ENCODE peak calls at places on chromosomes 16 and 17, in six cellular contexts. E is sigmoid colon, O is esophagus muscularis mucosa, Y is SK-N-SH, I is GM23338, Q is K562. A is an unnamed sample.
A peak's percentile ranks its signal among the peaks of the same experiment; 100 is the strongest.

GRCh38 chr16:55434000-55434399 is 45.0 kb upstream of the MMP2 start:
- DNase-seq in E (no peak), O (no peak), Y (no peak), I (no peak), Q (no peak), A (no peak)

GRCh38 chr17:46976626-46977270 is 2.3 kb downstream of the RPRML start:
- DNase-seq in E (no peak), O (no peak), Y (no peak), I (peak; percentile 45), Q (peak; percentile 44), A (no peak)

GRCh38 chr16:9090101-9090959 is 1.1 kb upstream of the HAPSTR1 start:
- DNase-seq in E (peak; percentile 77), O (no peak), Y (peak; percentile 72), I (peak; percentile 64), Q (peak; percentile 65), A (peak; percentile 40)

GRCh38 chr16:27973678-27974077 is 89.8 kb downstream of the GSG1L start:
- DNase-seq in E (peak; percentile 42), O (no peak), Y (peak; percentile 30), I (peak; percentile 22), Q (no peak), A (no peak)

GRCh38 chr16:66399031-66399430 is 28.1 kb upstream of the BEAN1 start:
- DNase-seq in E (no peak), O (no peak), Y (no peak), I (no peak), Q (no peak), A (no peak)

GRCh38 chr17:76280650-76281049 is 15.5 kb downstream of the UBALD2 start:
- DNase-seq in E (no peak), O (no peak), Y (no peak), I (no peak), Q (no peak), A (no peak)

GRCh38 chr16:715448-716249 is 731 bp downstream of the METRN start:
- DNase-seq in E (no peak), O (no peak), Y (peak; percentile 81), I (peak; percentile 62), Q (peak; percentile 60), A (no peak)

GRCh38 chr17:47956818-47957590 is 679 bp downstream of the PRR15L start:
- DNase-seq in E (no peak), O (no peak), Y (no peak), I (no peak), Q (no peak), A (peak; percentile 20)

GRCh38 chr17:73013299-73013698 is 79.2 kb downstream of the SLC39A11 start:
- DNase-seq in E (no peak), O (no peak), Y (no peak), I (no peak), Q (no peak), A (no peak)

GRCh38 chr16:72832640-72833039 is 215.3 kb downstream of the ZFHX3 start:
- DNase-seq in E (peak; percentile 94), O (peak; percentile 95), Y (peak; percentile 84), I (peak; percentile 82), Q (peak; percentile 90), A (peak; percentile 84)

GRCh38 chr17:67493811-67494210 is 116.7 kb downstream of the PITPNC1 start:
- DNase-seq in E (no peak), O (no peak), Y (no peak), I (no peak), Q (no peak), A (no peak)

GRCh38 chr17:50132104-50132794 is 2.3 kb upstream of the SAMD14 start:
- DNase-seq in E (no peak), O (no peak), Y (no peak), I (no peak), Q (no peak), A (no peak)

GRCh38 chr17:69810326-69811035 is 264.5 kb upstream of the KCNJ16 start:
- DNase-seq in E (no peak), O (no peak), Y (no peak), I (no peak), Q (no peak), A (no peak)

GRCh38 chr17:80722656-80723055 is 178.0 kb downstream of the RPTOR start:
- DNase-seq in E (no peak), O (no peak), Y (no peak), I (no peak), Q (no peak), A (no peak)

GRCh38 chr17:79991140-79991923 is 44.3 kb downstream of the TBC1D16 start:
- DNase-seq in E (peak; percentile 91), O (peak; percentile 95), Y (peak; percentile 100), I (peak; percentile 89), Q (peak; percentile 92), A (peak; percentile 91)

GRCh38 chr16:80620656-80621605 is 80.1 kb downstream of the DYNLRB2 start:
- DNase-seq in E (no peak), O (peak; percentile 79), Y (no peak), I (no peak), Q (no peak), A (no peak)

GRCh38 chr17:75393523-75394331 is 11.8 kb downstream of the GRB2 start:
- DNase-seq in E (peak; percentile 99), O (peak; percentile 98), Y (peak; percentile 98), I (peak; percentile 100), Q (peak; percentile 98), A (peak; percentile 99)

DNA sequence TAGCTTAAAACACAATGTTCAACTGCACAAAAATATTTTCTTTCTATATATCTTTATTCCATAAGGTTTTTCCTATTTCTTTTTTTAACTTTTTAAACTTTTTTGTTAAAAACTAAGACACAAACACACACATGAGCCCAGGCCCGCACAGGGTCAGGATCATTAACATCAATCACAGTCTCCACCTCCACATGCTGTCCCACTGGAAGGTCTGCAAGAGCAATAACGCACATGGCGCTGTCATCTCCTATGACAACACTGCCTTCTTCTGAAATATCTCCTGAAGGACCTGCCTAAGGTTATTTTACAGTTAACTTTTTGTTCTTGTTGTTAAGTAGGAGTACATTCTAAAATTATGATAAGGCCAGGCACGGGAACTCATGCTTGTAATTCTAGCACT is 4.1 kb downstream of the CFAP20 start:
- DNase-seq in E (no peak), O (no peak), Y (no peak), I (no peak), Q (no peak), A (no peak)
- H3K4me1 ChIP-seq in E (peaks cover 69% of the 10 kb centered on the region), O (peaks cover 89% of the 10 kb centered on the region), Y (peaks cover 33% of the 10 kb centered on the region), I (peaks cover 26% of the 10 kb centered on the region), Q (peaks cover 50% of the 10 kb centered on the region), A (peaks cover 53% of the 10 kb centered on the region)

GRCh38 chr17:39209317-39210092 is 9.4 kb downstream of the RPL19 start:
- DNase-seq in E (peak; percentile 95), O (no peak), Y (peak; percentile 78), I (peak; percentile 77), Q (peak; percentile 40), A (peak; percentile 70)
- TF ChIP-seq POLR2AphosphoS5 in E (peak; percentile 56), O (peak; percentile 60), Y (no peak), I (peak; percentile 50), Q (no peak), A (no peak)

DNA sequence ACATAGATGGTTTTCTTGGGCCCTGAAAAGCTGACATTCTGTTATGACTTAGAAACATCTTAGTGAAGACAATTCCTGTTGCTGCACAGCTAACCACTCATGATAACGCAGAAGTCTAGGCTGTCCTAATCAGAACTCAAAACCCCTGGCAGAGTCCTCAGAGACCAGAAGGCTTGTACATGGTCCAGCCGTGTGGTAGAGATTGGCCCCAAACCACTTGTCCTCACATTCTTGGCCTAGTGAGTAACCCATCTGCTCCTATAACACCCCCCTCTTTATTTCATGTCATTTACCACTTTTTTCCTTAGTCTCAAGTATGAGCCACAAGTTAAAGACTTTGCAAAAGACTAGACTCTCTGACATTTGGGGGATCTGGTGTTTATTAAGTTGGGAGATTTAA is 116.5 kb upstream of the ADAMTS18 start:
- DNase-seq in E (no peak), O (no peak), Y (no peak), I (no peak), Q (no peak), A (no peak)
- H3K4me1 ChIP-seq in E (peaks cover 9% of the 10 kb centered on the region), O (no peaks in the 10 kb centered on the region), Y (no peaks in the 10 kb centered on the region), I (no peaks in the 10 kb centered on the region), Q (no peaks in the 10 kb centered on the region), A (no peaks in the 10 kb centered on the region)

GRCh38 chr16:88811600-88811849 is 203 bp downstream of the APRT start:
- DNase-seq in E (no peak), O (no peak), Y (no peak), I (no peak), Q (peak; percentile 75), A (no peak)

GRCh38 chr16:88811850-88812736 is at the start of gene APRT:
- DNase-seq in E (peak; percentile 97), O (peak; percentile 99), Y (peak; percentile 99), I (peak; percentile 90), Q (peak; percentile 96), A (peak; percentile 97)

GRCh38 chr16:88814144-88814502 is 2.4 kb upstream of the APRT start:
- DNase-seq in E (no peak), O (no peak), Y (no peak), I (no peak), Q (no peak), A (no peak)

GRCh38 chr16:88815227-88815626 is 3.5 kb upstream of the APRT start:
- DNase-seq in E (no peak), O (no peak), Y (no peak), I (no peak), Q (no peak), A (no peak)

DNA sequence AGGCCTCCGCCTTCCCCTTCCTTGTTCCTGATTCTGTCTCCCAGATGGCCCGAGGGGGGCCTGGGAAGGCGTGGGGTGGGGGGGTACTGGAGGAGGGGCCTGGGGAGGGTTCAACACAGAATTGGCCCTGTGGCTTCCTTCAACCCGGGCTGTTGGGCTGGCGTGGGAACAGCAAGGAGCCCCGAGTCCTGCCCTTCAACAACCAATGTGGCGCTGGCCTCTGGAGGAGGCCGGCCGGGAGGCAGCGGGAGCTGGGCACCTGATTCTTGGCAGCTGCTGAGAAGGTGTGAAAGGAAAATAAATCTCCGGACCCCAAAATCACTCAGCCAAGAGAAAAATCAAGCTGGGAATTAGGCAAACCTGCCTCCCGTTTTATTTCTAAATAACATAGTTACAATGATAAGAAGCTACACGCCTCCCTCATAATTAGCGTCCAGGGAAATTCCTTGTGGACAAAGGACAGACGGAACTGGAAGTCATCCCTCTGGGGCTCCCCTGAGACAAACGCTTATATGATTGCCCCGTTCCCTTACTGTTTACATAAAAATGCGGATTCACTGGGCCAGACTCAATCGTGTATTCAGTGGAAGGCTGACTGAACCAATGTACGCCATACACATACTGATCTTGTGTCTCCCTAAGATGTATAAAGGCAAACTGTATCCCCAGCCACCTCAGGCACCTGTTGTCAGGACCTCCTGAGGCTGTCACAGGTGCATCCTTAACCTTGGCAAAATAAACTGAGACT is 1.8 kb upstream of the APRT start:
- DNase-seq in E (no peak), O (no peak), Y (no peak), I (no peak), Q (no peak), A (no peak)
- TF ChIP-seq POLR2AphosphoS5 in E (no peak), O (no peak), Y (peak; percentile 30), I (no peak), Q (no peak), A (no peak)

DNA sequence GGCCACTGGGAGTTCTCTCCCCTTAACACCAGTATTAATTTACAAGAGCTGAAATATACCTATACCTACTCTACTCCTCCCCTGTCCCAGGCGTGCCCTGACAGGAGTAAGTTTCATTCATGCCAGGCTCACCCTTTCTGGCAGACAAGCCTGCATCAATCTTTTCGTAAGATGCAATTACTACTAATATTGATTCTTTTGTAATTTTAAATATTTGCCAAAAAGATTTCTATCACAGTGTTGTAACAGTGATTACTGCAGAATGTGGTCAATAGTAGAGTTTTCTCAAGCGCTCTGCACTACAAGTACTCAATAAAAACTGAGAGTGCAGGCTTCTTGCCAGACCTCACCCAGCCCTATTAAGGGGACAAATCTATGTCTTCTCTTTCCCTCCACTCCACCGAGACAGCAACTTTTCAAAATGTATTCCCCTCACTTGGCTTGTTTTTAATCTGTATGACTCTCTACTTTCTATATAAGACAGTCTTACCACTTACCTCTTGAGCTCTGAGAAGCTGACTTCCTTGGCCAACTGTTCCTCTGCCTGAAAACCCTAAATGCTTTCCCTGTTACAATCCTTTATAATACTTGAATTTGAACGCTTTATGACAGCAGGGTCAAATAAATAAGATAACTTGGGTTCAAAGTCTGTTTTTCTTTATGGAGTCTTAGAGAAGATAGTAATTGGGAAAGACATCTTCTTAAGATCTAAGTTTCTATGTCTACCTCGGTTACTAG is at the start of gene TMIGD1:
- DNase-seq in E (no peak), O (no peak), Y (no peak), I (no peak), Q (no peak), A (no peak)
- H3K4me1 ChIP-seq in E (no peaks in the 10 kb centered on the region), O (no peaks in the 10 kb centered on the region), Y (peaks cover 8% of the 10 kb centered on the region), I (no peaks in the 10 kb centered on the region), Q (no peaks in the 10 kb centered on the region), A (peaks cover 16% of the 10 kb centered on the region)

A was measured in transverse colon.